ENCODE peak calls at places on chromosomes 3 and 15, in seven cellular contexts. One of them, this sample, is unnamed.

GRCh38 chr3:71924721-71925120 is 139.8 kb upstream of the PROK2 start:
- DNase-seq in astrocyte: no peak
- DNase-seq in prostate gland: no peak
- DNase-seq in left colon: no peak
- DNase-seq in left lobe of liver: no peak
- DNase-seq in RCC 7860: no peak
- DNase-seq in adrenal gland: no peak
- DNase-seq in this sample: no peak

GRCh38 chr3:81716870-81717509 is 44.5 kb downstream of the GBE1 start:
- DNase-seq in RCC 7860: peak
- DNase-seq in left lobe of liver: peak
- DNase-seq in prostate gland: no peak
- DNase-seq in astrocyte: peak
- DNase-seq in left colon: no peak
- DNase-seq in adrenal gland: peak
- DNase-seq in this sample: no peak

GRCh38 chr3:101950510-101950909 is 101.2 kb downstream of the NFKBIZ start:
- DNase-seq in RCC 7860: peak
- DNase-seq in adrenal gland: no peak
- DNase-seq in left colon: no peak
- DNase-seq in astrocyte: peak
- DNase-seq in prostate gland: no peak
- DNase-seq in left lobe of liver: no peak
- DNase-seq in this sample: no peak

GRCh38 chr3:75886971-75887526 is 101.7 kb upstream of the ZNF717 start:
- DNase-seq in prostate gland: no peak
- DNase-seq in astrocyte: no peak
- DNase-seq in adrenal gland: no peak
- DNase-seq in left lobe of liver: no peak
- DNase-seq in RCC 7860: no peak
- DNase-seq in left colon: no peak
- DNase-seq in this sample: no peak

GRCh38 chr3:7171493-7171892 is 310.6 kb downstream of the GRM7 start:
- DNase-seq in adrenal gland: no peak
- DNase-seq in prostate gland: peak
- DNase-seq in RCC 7860: no peak
- DNase-seq in left colon: peak
- DNase-seq in astrocyte: no peak
- DNase-seq in left lobe of liver: no peak
- DNase-seq in this sample: no peak

GRCh38 chr15:43376017-43376705 is 5.3 kb downstream of the TUBGCP4 start:
- DNase-seq in prostate gland: no peak
- DNase-seq in astrocyte: no peak
- DNase-seq in left colon: peak
- DNase-seq in RCC 7860: no peak
- DNase-seq in adrenal gland: peak
- DNase-seq in left lobe of liver: no peak
- DNase-seq in this sample: no peak

GRCh38 chr3:187274977-187275338 is 16.6 kb downstream of the MASP1 start:
- DNase-seq in prostate gland: no peak
- DNase-seq in left colon: no peak
- DNase-seq in RCC 7860: no peak
- DNase-seq in left lobe of liver: no peak
- DNase-seq in adrenal gland: no peak
- DNase-seq in astrocyte: no peak
- DNase-seq in this sample: no peak

GRCh38 chr3:55692958-55693558 is 206.0 kb upstream of the WNT5A start:
- DNase-seq in left lobe of liver: no peak
- DNase-seq in left colon: no peak
- DNase-seq in adrenal gland: no peak
- DNase-seq in prostate gland: no peak
- DNase-seq in RCC 7860: no peak
- DNase-seq in astrocyte: peak
- DNase-seq in this sample: no peak

This sample was measured in NCI-H1105.